ENCODE peak calls at places on chromosomes 11 and 22, in ten cellular contexts. O, T, S, X, E, I, N, D, W and K are unnamed samples.

GRCh38 chr11:46930089-46930488 is 6.5 kb upstream of the CSTPP1 start:
- DNase-seq in O (peak), T (no peak), S (no peak), X (no peak), E (peak), I (no peak), N (no peak), D (no peak), W (no peak), K (no peak)

GRCh38 chr22:49914256-49914655 is 4.0 kb downstream of the ALG12 start:
- DNase-seq in O (no peak), T (no peak), S (no peak), X (no peak), E (no peak), I (no peak), N (no peak), D (no peak), W (no peak), K (no peak)

GRCh38 chr22:23063539-23064380 is 6.6 kb upstream of the GNAZ start:
- DNase-seq in O (no peak), T (peak), S (no peak), X (no peak), E (no peak), I (no peak), N (no peak), D (no peak), W (no peak), K (peak)

GRCh38 chr22:38196791-38197429 is 4.9 kb upstream of the MAFF start:
- DNase-seq in O (no peak), T (no peak), S (no peak), X (no peak), E (no peak), I (no peak), N (no peak), D (peak), W (no peak), K (no peak)

GRCh38 chr11:34757026-34757451 is 136.1 kb downstream of the EHF start:
- DNase-seq in O (peak), T (no peak), S (no peak), X (no peak), E (no peak), I (no peak), N (no peak), D (no peak), W (no peak), K (no peak)

GRCh38 chr22:49764151-49764581 is 63.5 kb downstream of the BRD1 start:
- DNase-seq in O (no peak), T (peak), S (no peak), X (no peak), E (no peak), I (no peak), N (no peak), D (no peak), W (no peak), K (peak)

GRCh38 chr11:17700991-17701390 is 18.4 kb upstream of the MYOD1 start:
- DNase-seq in O (no peak), T (no peak), S (no peak), X (no peak), E (no peak), I (no peak), N (no peak), D (no peak), W (no peak), K (no peak)

GRCh38 chr22:31272522-31273446 is 19.5 kb downstream of the PIK3IP1 start:
- DNase-seq in O (peak), T (no peak), S (peak), X (no peak), E (peak), I (peak), N (no peak), D (peak), W (peak), K (no peak)

GRCh38 chr11:77324508-77324907 is 23.0 kb upstream of the GDPD4 start:
- DNase-seq in O (no peak), T (no peak), S (no peak), X (no peak), E (no peak), I (no peak), N (no peak), D (no peak), W (no peak), K (no peak)

GRCh38 chr11:120547871-120548681 is 36.5 kb downstream of the GRIK4 start:
- DNase-seq in O (peak), T (peak), S (no peak), X (no peak), E (peak), I (no peak), N (no peak), D (peak), W (no peak), K (no peak)

GRCh38 chr22:44795701-44796630 is 43.6 kb downstream of the ARHGAP8 start:
- DNase-seq in O (no peak), T (no peak), S (no peak), X (no peak), E (no peak), I (no peak), N (no peak), D (no peak), W (no peak), K (no peak)

GRCh38 chr11:44930588-44931302 is 19.9 kb downstream of the TP53I11 start:
- DNase-seq in O (no peak), T (no peak), S (no peak), X (no peak), E (no peak), I (no peak), N (no peak), D (no peak), W (no peak), K (no peak)